ENCODE peak calls at places on chromosomes 12 and 14, in six cellular contexts. H, V, X, K, Z and T are unnamed samples.

GRCh38 chr12:62370189-62370588 is 96.4 kb upstream of the MON2 start:
- DNase-seq in V (no peak), X (no peak), Z (no peak), H (no peak), K (no peak), T (no peak)

GRCh38 chr14:58919262-58919661 is 269.2 kb upstream of the DAAM1 start:
- DNase-seq in K (no peak), Z (no peak), V (peak; percentile 26), X (no peak), H (no peak), T (no peak)

GRCh38 chr14:103393687-103394626 is 8.7 kb downstream of the MARK3 start:
- DNase-seq in H (peak; percentile 44), K (no peak), Z (no peak), X (no peak), V (no peak), T (no peak)

GRCh38 chr12:5513406-5513805 is 81.5 kb downstream of the NTF3 start:
- DNase-seq in K (no peak), V (no peak), H (no peak), Z (no peak), X (no peak), T (no peak)

GRCh38 chr12:84638811-84639368 is 273.7 kb downstream of the SLC6A15 start:
- DNase-seq in K (no peak), Z (no peak), X (no peak), H (no peak), V (no peak), T (no peak)

GRCh38 chr14:58747181-58747580 is 109.4 kb downstream of the DACT1 start:
- DNase-seq in X (no peak), H (no peak), Z (no peak), K (no peak), V (no peak), T (no peak)

GRCh38 chr14:76811561-76811960 is 1.1 kb downstream of the ANGEL1 start:
- DNase-seq in V (no peak), H (no peak), Z (no peak), K (no peak), X (no peak), T (no peak)

GRCh38 chr12:90905691-90906370 is 49.1 kb downstream of the CCER1 start:
- DNase-seq in V (no peak), H (no peak), X (no peak), K (no peak), Z (no peak), T (no peak)

GRCh38 chr12:104006929-104007328 is 41.3 kb downstream of the TDG start:
- DNase-seq in X (no peak), V (no peak), H (no peak), K (no peak), Z (no peak), T (no peak)

GRCh38 chr12:121278450-121279375 is 17.8 kb downstream of the CAMKK2 start:
- DNase-seq in V (no peak), Z (no peak), K (no peak), H (peak; percentile 10), X (no peak), T (no peak)

GRCh38 chr12:106953352-106954260 is 2.1 kb upstream of the TMEM263 start:
- DNase-seq in H (no peak), V (no peak), K (no peak), Z (no peak), X (no peak), T (no peak)

GRCh38 chr12:14283489-14284144 is 81.9 kb upstream of the ATF7IP start:
- DNase-seq in X (no peak), V (peak; percentile 76), H (no peak), Z (no peak), K (no peak), T (no peak)

GRCh38 chr12:66297080-66297479 is 5.2 kb upstream of the HELB start:
- DNase-seq in Z (no peak), K (no peak), V (no peak), H (no peak), X (no peak), T (no peak)

GRCh38 chr12:14256139-14256538 is 109.3 kb upstream of the ATF7IP start:
- DNase-seq in V (no peak), X (no peak), Z (no peak), H (no peak), K (no peak), T (no peak)

GRCh38 chr14:61536661-61537566 is 158.4 kb upstream of the HIF1A start:
- DNase-seq in K (no peak), Z (no peak), X (peak; percentile 96), V (no peak), H (no peak), T (no peak)

GRCh38 chr12:12182926-12183325 is 83.9 kb downstream of the LRP6 start:
- DNase-seq in H (no peak), V (no peak), Z (no peak), X (no peak), K (no peak), T (no peak)

GRCh38 chr12:64004639-64005038 is 160.1 kb downstream of the SRGAP1 start:
- DNase-seq in H (no peak), Z (no peak), V (no peak), X (no peak), K (no peak), T (no peak)

DNA sequence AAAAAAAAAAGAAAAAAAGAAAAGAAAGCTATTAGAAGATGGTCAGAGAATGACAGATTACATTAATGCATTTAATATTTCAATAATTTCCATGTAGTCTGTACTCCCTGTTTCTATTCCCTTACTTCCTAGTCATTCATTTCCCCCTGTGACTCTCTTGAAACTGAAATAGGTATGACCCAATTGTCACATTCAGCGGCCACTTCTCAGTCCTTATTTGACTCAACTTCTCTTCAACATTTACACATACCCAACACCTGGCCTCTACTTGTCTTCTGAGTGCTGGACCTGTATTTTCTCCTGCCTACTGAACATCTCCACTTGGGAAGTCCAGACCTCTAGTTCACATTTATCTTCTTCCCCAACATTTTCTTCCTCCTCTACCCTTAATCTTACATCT is 7.2 kb downstream of the EEA1 start:
- DNase-seq in V (peak; percentile 51), K (no peak), X (no peak), H (no peak), Z (no peak), T (no peak)
- TF ChIP-seq POLR2A in V (no peak), K (no peak), X (no peak), H (no peak), Z (no peak), T (no peak)

GRCh38 chr14:82414853-82415539 is 881.3 kb upstream of the SEL1L start:
- DNase-seq in V (no peak), Z (no peak), K (no peak), X (no peak), H (no peak), T (no peak)

GRCh38 chr14:82412545-82412944 is 878.9 kb upstream of the SEL1L start:
- DNase-seq in K (no peak), V (no peak), H (no peak), Z (no peak), X (no peak), T (no peak)

GRCh38 chr14:82411373-82411772 is 877.7 kb upstream of the SEL1L start:
- DNase-seq in V (no peak), H (no peak), Z (no peak), X (no peak), K (no peak), T (no peak)

DNA sequence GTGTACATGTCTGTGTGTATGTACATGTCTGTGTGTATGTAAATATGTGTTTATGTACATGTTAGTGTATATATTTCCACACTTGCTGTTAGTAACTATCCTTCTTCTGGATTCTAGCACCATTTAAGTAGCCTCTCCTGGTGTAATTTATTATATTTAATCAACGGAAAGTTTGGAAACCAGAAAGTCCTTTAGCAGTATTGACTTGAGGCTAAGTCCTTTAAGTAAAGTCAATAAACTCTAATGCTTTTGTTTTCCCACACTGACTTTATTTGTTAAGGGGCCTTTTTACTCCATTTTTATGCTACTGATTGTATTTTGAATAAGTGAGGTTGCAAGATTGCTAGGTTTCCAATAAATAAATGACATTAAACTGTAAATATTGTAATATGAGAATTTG is 876.4 kb upstream of the SEL1L start:
- DNase-seq in V (no peak), X (no peak), Z (no peak), K (no peak), H (no peak), T (no peak)
- TF ChIP-seq TAF1 in V (no peak), X (no peak), Z (no peak), K (no peak), H (no peak), T (no peak)

GRCh38 chr14:20305265-20306078 is at the start of gene TTC5:
- DNase-seq in H (peak; percentile 70), V (peak; percentile 70), X (peak; percentile 85), K (peak; percentile 63), Z (peak; percentile 95), T (peak; percentile 50)
- TF ChIP-seq POLR2A in H (peak; percentile 52), V (peak; percentile 54), X (peak; percentile 69), K (peak; percentile 69), Z (peak; percentile 58), T (peak; percentile 62)

GRCh38 chr12:96590970-96591369 is 101.6 kb downstream of the CFAP54 start:
- DNase-seq in X (no peak), K (no peak), H (no peak), V (no peak), Z (no peak), T (no peak)

GRCh38 chr12:96585977-96586376 is 96.6 kb downstream of the CFAP54 start:
- DNase-seq in X (no peak), V (no peak), K (no peak), H (no peak), Z (no peak), T (no peak)

DNA sequence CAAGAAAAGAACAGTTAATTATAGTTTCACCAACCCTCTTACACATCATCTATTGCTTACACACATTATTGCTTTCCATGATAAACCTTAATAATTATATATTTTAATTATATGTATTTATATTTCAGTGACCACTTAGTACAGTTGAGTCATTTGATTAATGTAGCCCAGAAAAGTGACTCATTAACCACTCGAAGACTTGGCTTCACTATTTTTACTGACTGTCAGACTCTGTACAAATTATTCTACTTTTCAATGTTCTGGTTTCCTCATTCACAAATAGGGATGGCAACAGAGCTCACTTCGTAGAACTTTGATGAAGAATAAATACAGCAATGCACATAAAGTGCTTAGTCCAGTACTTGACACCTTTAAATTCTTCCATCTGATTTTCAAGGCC is 98.3 kb downstream of the CFAP54 start:
- DNase-seq in H (no peak), V (no peak), X (no peak), K (no peak), Z (no peak), T (no peak)
- TF ChIP-seq TAF1 in H (no peak), V (no peak), X (no peak), K (no peak), Z (no peak), T (no peak)

GRCh38 chr12:115491851-115492250 is 785.6 kb downstream of the MED13L start:
- DNase-seq in V (no peak), X (no peak), H (no peak), Z (no peak), K (no peak), T (no peak)

GRCh38 chr12:115492553-115492952 is 784.9 kb downstream of the MED13L start:
- DNase-seq in V (no peak), X (no peak), K (no peak), Z (no peak), H (no peak), T (no peak)

GRCh38 chr12:115500872-115501271 is 776.6 kb downstream of the MED13L start:
- DNase-seq in V (no peak), X (no peak), K (no peak), H (no peak), Z (no peak), T (no peak)

GRCh38 chr12:115495300-115495699 is 782.2 kb downstream of the MED13L start:
- DNase-seq in H (no peak), K (no peak), X (no peak), Z (no peak), V (no peak), T (no peak)
- TF ChIP-seq POLR2A in H (no peak), K (no peak), X (no peak), Z (no peak), V (no peak), T (no peak)